ENCODE peak calls at places on chromosome 22, in four cellular contexts. One of them, this sample, is unnamed.

GRCh38 chr22:38032681-38033521 is 24.3 kb upstream of the PICK1 start:
- DNase-seq in left ventricle myocardium inferior: no peak
- DNase-seq in NCI-H774: no peak
- DNase-seq in adrenal gland: no peak
- DNase-seq in this sample: peak

GRCh38 chr22:46961591-46962290 is 199.3 kb downstream of the TBC1D22A start:
- DNase-seq in NCI-H774: no peak
- DNase-seq in left ventricle myocardium inferior: no peak
- DNase-seq in adrenal gland: no peak
- DNase-seq in this sample: no peak

GRCh38 chr22:23892626-23893445 is 1.3 kb upstream of the MIF start:
- DNase-seq in adrenal gland: no peak
- DNase-seq in NCI-H774: no peak
- DNase-seq in left ventricle myocardium inferior: no peak
- DNase-seq in this sample: no peak

GRCh38 chr22:42643632-42644421 is 3.4 kb upstream of the ATP5MGL start:
- DNase-seq in left ventricle myocardium inferior: no peak
- DNase-seq in adrenal gland: no peak
- DNase-seq in NCI-H774: no peak
- DNase-seq in this sample: no peak

GRCh38 chr22:41770715-41771452 is 29.6 kb upstream of the CCDC134 start:
- DNase-seq in left ventricle myocardium inferior: no peak
- DNase-seq in NCI-H774: no peak
- DNase-seq in adrenal gland: no peak
- DNase-seq in this sample: no peak

GRCh38 chr22:48241658-48242057 is 1479.2 kb downstream of the TBC1D22A start:
- DNase-seq in adrenal gland: no peak
- DNase-seq in NCI-H774: no peak
- DNase-seq in left ventricle myocardium inferior: no peak
- DNase-seq in this sample: no peak

GRCh38 chr22:30861131-30861530 is 107.4 kb downstream of the MORC2 start:
- DNase-seq in NCI-H774: no peak
- DNase-seq in left ventricle myocardium inferior: no peak
- DNase-seq in adrenal gland: no peak
- DNase-seq in this sample: no peak

GRCh38 chr22:22692707-22693530 is 48.5 kb downstream of the GGTLC2 start:
- DNase-seq in adrenal gland: peak
- DNase-seq in left ventricle myocardium inferior: no peak
- DNase-seq in NCI-H774: peak
- DNase-seq in this sample: peak

GRCh38 chr22:45290410-45290936 is 5.7 kb downstream of the UPK3A start:
- DNase-seq in NCI-H774: no peak
- DNase-seq in left ventricle myocardium inferior: no peak
- DNase-seq in adrenal gland: no peak
- DNase-seq in this sample: peak

GRCh38 chr22:48173061-48173849 is 1410.8 kb downstream of the TBC1D22A start:
- DNase-seq in left ventricle myocardium inferior: no peak
- DNase-seq in NCI-H774: no peak
- DNase-seq in adrenal gland: no peak
- DNase-seq in this sample: no peak

GRCh38 chr22:48744283-48744641 is 1083.4 kb downstream of the BRD1 start:
- DNase-seq in left ventricle myocardium inferior: no peak
- DNase-seq in NCI-H774: no peak
- DNase-seq in adrenal gland: no peak
- DNase-seq in this sample: no peak

GRCh38 chr22:16563555-16564520 is 28.8 kb downstream of the CCT8L2 start:
- DNase-seq in left ventricle myocardium inferior: no peak
- DNase-seq in NCI-H774: no peak
- DNase-seq in adrenal gland: no peak
- DNase-seq in this sample: no peak

GRCh38 chr22:46052801-46053562 is 76.0 kb upstream of the WNT7B start:
- DNase-seq in NCI-H774: no peak
- DNase-seq in left ventricle myocardium inferior: peak
- DNase-seq in adrenal gland: peak
- DNase-seq in this sample: peak

GRCh38 chr22:45317551-45318167 is 7.9 kb downstream of the FAM118A start:
- DNase-seq in left ventricle myocardium inferior: peak
- DNase-seq in adrenal gland: no peak
- DNase-seq in NCI-H774: no peak
- DNase-seq in this sample: no peak

GRCh38 chr22:19809741-19810140 is 44.9 kb downstream of the GNB1L start:
- DNase-seq in left ventricle myocardium inferior: no peak
- DNase-seq in adrenal gland: no peak
- DNase-seq in NCI-H774: no peak
- DNase-seq in this sample: no peak

GRCh38 chr22:41382098-41382578 is 396 bp downstream of the TEF start:
- DNase-seq in adrenal gland: peak
- DNase-seq in NCI-H774: no peak
- DNase-seq in left ventricle myocardium inferior: peak
- DNase-seq in this sample: no peak

GRCh38 chr22:41833369-41834004 is 582 bp downstream of the SREBF2 start:
- DNase-seq in NCI-H774: no peak
- DNase-seq in adrenal gland: peak
- DNase-seq in left ventricle myocardium inferior: peak
- DNase-seq in this sample: peak

GRCh38 chr22:36797988-36798670 is 18.7 kb downstream of the PVALB start:
- DNase-seq in NCI-H774: no peak
- DNase-seq in left ventricle myocardium inferior: no peak
- DNase-seq in adrenal gland: no peak
- DNase-seq in this sample: no peak

GRCh38 chr22:39518124-39518786 is 2.1 kb upstream of the ATF4 start:
- DNase-seq in left ventricle myocardium inferior: no peak
- DNase-seq in NCI-H774: no peak
- DNase-seq in adrenal gland: peak
- DNase-seq in this sample: no peak

GRCh38 chr22:46041642-46042041 is 64.7 kb upstream of the WNT7B start:
- DNase-seq in NCI-H774: no peak
- DNase-seq in left ventricle myocardium inferior: no peak
- DNase-seq in adrenal gland: peak
- DNase-seq in this sample: no peak

GRCh38 chr22:23305321-23305910 is 125.1 kb downstream of the BCR start:
- DNase-seq in adrenal gland: peak
- DNase-seq in NCI-H774: no peak
- DNase-seq in left ventricle myocardium inferior: no peak
- DNase-seq in this sample: peak

GRCh38 chr22:48553694-48554308 is 1273.9 kb downstream of the BRD1 start:
- DNase-seq in left ventricle myocardium inferior: no peak
- DNase-seq in adrenal gland: no peak
- DNase-seq in NCI-H774: no peak
- DNase-seq in this sample: no peak

GRCh38 chr22:17334054-17334453 is 35.2 kb upstream of the CECR2 start:
- DNase-seq in left ventricle myocardium inferior: no peak
- DNase-seq in NCI-H774: no peak
- DNase-seq in adrenal gland: no peak
- DNase-seq in this sample: no peak

GRCh38 chr22:34877506-34877905 is 188.5 kb upstream of the ISX start:
- DNase-seq in NCI-H774: no peak
- DNase-seq in left ventricle myocardium inferior: no peak
- DNase-seq in adrenal gland: no peak
- DNase-seq in this sample: no peak

GRCh38 chr22:21936151-21936778 is 16.4 kb downstream of the PPM1F start:
- DNase-seq in left ventricle myocardium inferior: no peak
- DNase-seq in NCI-H774: no peak
- DNase-seq in adrenal gland: peak
- DNase-seq in this sample: no peak

GRCh38 chr22:30607300-30607930 is 441 bp downstream of the TCN2 start:
- DNase-seq in left ventricle myocardium inferior: no peak
- DNase-seq in NCI-H774: no peak
- DNase-seq in adrenal gland: no peak
- DNase-seq in this sample: no peak

GRCh38 chr22:24925586-24926427 is 20.7 kb downstream of the LHFPL7 start:
- DNase-seq in adrenal gland: no peak
- DNase-seq in NCI-H774: no peak
- DNase-seq in left ventricle myocardium inferior: no peak
- DNase-seq in this sample: no peak

This sample was measured in foreskin fibroblast.